ENCODE peak calls at places on chromosomes 13 and 19, in six cellular contexts. Y, W, I, Q, Z and O are unnamed samples.

GRCh38 chr13:35857769-35858168 is 273.4 kb downstream of the DCLK1 start:
- DNase-seq in Q (no peak), Z (no peak), W (no peak), Y (no peak), I (peak), O (peak)

GRCh38 chr13:106099765-106100164 is 435.7 kb downstream of the EFNB2 start:
- DNase-seq in I (no peak), Y (no peak), Q (no peak), W (no peak), Z (peak), O (no peak)

GRCh38 chr19:5947435-5947834 is 30.5 kb downstream of the RANBP3 start:
- DNase-seq in I (peak), Q (no peak), W (peak), Y (no peak), Z (peak), O (peak)

GRCh38 chr13:76903544-76904162 is 17.4 kb upstream of the KCTD12 start:
- DNase-seq in I (peak), Y (peak), Q (peak), W (peak), Z (peak), O (peak)

GRCh38 chr19:30565680-30566079 is 193.5 kb downstream of the ZNF536 start:
- DNase-seq in I (no peak), Z (no peak), Y (no peak), W (no peak), Q (no peak), O (no peak)

GRCh38 chr19:21221653-21222052 is 79.8 kb downstream of the ZNF431 start:
- DNase-seq in Z (no peak), Q (no peak), Y (no peak), W (no peak), I (no peak), O (no peak)

GRCh38 chr19:18704054-18704453 is 20.6 kb downstream of the CRTC1 start:
- DNase-seq in Y (no peak), Q (no peak), Z (no peak), W (no peak), I (no peak), O (no peak)

GRCh38 chr19:41297628-41298326 is 12.2 kb upstream of the CCDC97 start:
- DNase-seq in Z (peak), Y (no peak), Q (no peak), I (no peak), W (peak), O (no peak)

GRCh38 chr13:44504146-44504545 is 72.0 kb downstream of the TSC22D1 start:
- DNase-seq in Y (no peak), Z (no peak), Q (no peak), I (no peak), W (no peak), O (no peak)

GRCh38 chr19:47099576-47100050 is 14.0 kb downstream of the ZC3H4 start:
- DNase-seq in Q (no peak), I (no peak), W (no peak), Z (no peak), Y (no peak), O (peak)

GRCh38 chr13:109182777-109183465 is 553.5 kb downstream of the MYO16 start:
- DNase-seq in Q (no peak), Y (no peak), Z (no peak), I (peak), W (no peak), O (no peak)

GRCh38 chr19:17725422-17726078 is 6.3 kb downstream of the MAP1S start:
- DNase-seq in Y (no peak), I (no peak), W (no peak), Q (no peak), Z (no peak), O (no peak)

GRCh38 chr13:110442946-110443632 is 118.4 kb downstream of the RAB20 start:
- DNase-seq in Y (peak), Q (no peak), Z (no peak), W (no peak), I (peak), O (no peak)

GRCh38 chr19:33684550-33685303 is 63.0 kb downstream of the CHST8 start:
- DNase-seq in I (no peak), Z (no peak), Y (no peak), W (no peak), Q (no peak), O (no peak)

GRCh38 chr13:100362371-100362770 is 226.2 kb downstream of the GGACT start:
- DNase-seq in Q (no peak), I (no peak), Y (no peak), W (no peak), Z (no peak), O (no peak)

GRCh38 chr13:38814331-38814730 is 127.5 kb downstream of the FREM2 start:
- DNase-seq in Y (no peak), Z (peak), W (peak), Q (no peak), I (no peak), O (no peak)

GRCh38 chr13:53068841-53069520 is 40.4 kb downstream of the OLFM4 start:
- DNase-seq in I (no peak), Y (no peak), Z (no peak), W (no peak), Q (no peak), O (no peak)

DNA sequence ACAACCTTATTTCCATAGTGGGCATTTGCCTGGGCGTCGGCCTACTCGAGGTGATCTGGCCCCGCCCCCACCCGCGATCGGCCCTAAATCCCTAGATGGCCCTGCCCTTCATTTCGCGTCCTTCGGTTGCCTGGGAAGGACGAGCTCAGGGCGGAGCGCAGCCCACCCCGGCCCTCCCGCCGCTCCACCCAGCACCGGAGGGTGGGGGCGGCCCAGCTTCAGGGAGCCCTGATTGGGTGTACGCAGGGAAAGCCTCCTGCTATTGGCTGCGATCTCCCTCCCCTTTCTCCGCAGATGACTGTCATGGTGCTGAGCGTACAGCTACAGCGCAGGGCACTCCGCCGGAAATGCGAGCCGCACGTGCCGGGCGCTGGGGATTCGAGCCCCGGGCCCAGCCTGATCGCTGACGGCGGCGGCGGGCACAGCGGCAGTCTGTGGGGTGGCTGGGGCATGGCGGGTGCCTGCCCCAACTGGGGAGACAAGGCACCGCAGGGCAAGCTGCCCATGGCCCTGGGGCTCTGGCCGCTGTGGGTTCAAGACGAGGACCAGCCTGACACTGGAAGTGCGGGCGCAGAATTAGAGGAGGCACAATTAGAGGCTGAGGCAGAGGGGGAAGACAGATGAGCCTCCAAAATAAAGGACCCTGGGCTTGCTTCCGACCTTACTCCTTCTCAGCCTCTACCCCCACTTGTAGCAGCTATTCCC is 4.3 kb downstream of the CD37 start:
- DNase-seq in W (peak), Y (peak), I (peak), Q (no peak), Z (peak), O (peak)
- TF ChIP-seq POLR2A in W (no peak), Y (peak), I (no peak), Q (no peak), Z (peak), O (no peak)

GRCh38 chr13:80131204-80131603 is 209.7 kb downstream of the SPRY2 start:
- DNase-seq in I (peak), Q (peak), W (peak), Z (peak), Y (peak), O (peak)

GRCh38 chr13:80123945-80124344 is 217.0 kb downstream of the SPRY2 start:
- DNase-seq in Z (no peak), Q (no peak), W (no peak), I (no peak), Y (no peak), O (no peak)

GRCh38 chr13:80121038-80121437 is 219.9 kb downstream of the SPRY2 start:
- DNase-seq in Y (no peak), W (no peak), Q (no peak), I (peak), Z (no peak), O (no peak)

GRCh38 chr13:80126382-80127068 is 214.4 kb downstream of the SPRY2 start:
- DNase-seq in Q (no peak), Y (no peak), I (no peak), Z (no peak), W (no peak), O (no peak)
- H3K27ac ChIP-seq in Q (no peak), Y (no peak), I (no peak), Z (no peak), W (no peak), O (no peak)

GRCh38 chr19:2329162-2329505 is 650 bp downstream of the SPPL2B start:
- DNase-seq in Y (no peak), I (no peak), W (no peak), Z (no peak), Q (no peak), O (no peak)

GRCh38 chr19:2327773-2328400 is 499 bp downstream of the LSM7 start:
- DNase-seq in I (peak), Q (no peak), W (peak), Y (peak), Z (peak), O (peak)

GRCh38 chr19:2330255-2330631 is 1.8 kb downstream of the SPPL2B start:
- DNase-seq in Z (no peak), Q (no peak), Y (no peak), W (no peak), I (no peak), O (no peak)

GRCh38 chr19:2329528-2329927 is 1.0 kb downstream of the SPPL2B start:
- DNase-seq in I (no peak), W (no peak), Q (no peak), Y (no peak), Z (no peak), O (no peak)

GRCh38 chr19:2328401-2329161 is at the start of the genes LSM7 and SPPL2B:
- DNase-seq in I (peak), Z (peak), Y (peak), W (peak), Q (peak), O (peak)
- TF ChIP-seq POLR2A in I (peak), Z (peak), Y (peak), W (no peak), Q (peak), O (no peak)

DNA sequence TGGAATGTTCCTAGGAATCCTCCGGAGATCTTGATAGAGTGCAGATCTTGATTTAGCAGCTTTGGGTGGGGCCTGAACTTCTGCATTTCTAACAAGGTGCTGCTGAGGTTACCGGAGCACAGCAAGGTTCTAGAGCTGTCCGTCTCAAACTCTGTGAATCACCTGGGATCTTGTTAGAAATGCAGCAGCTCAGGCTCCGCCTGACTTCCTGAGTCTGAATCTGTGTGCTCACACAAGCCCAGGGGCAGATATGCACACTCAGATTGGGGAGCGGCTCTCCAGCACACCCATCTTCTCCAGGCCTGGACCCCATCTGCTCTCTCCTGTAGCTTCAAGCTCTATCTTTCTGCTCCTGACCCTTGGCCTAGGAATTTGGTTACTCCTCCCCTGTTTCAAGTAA is 3.5 kb upstream of the TEX26 start:
- DNase-seq in Y (no peak), Z (no peak), W (no peak), I (no peak), Q (no peak), O (no peak)
- H3K27ac ChIP-seq in Y (no peak), Z (no peak), W (no peak), I (no peak), Q (no peak), O (no peak)

DNA sequence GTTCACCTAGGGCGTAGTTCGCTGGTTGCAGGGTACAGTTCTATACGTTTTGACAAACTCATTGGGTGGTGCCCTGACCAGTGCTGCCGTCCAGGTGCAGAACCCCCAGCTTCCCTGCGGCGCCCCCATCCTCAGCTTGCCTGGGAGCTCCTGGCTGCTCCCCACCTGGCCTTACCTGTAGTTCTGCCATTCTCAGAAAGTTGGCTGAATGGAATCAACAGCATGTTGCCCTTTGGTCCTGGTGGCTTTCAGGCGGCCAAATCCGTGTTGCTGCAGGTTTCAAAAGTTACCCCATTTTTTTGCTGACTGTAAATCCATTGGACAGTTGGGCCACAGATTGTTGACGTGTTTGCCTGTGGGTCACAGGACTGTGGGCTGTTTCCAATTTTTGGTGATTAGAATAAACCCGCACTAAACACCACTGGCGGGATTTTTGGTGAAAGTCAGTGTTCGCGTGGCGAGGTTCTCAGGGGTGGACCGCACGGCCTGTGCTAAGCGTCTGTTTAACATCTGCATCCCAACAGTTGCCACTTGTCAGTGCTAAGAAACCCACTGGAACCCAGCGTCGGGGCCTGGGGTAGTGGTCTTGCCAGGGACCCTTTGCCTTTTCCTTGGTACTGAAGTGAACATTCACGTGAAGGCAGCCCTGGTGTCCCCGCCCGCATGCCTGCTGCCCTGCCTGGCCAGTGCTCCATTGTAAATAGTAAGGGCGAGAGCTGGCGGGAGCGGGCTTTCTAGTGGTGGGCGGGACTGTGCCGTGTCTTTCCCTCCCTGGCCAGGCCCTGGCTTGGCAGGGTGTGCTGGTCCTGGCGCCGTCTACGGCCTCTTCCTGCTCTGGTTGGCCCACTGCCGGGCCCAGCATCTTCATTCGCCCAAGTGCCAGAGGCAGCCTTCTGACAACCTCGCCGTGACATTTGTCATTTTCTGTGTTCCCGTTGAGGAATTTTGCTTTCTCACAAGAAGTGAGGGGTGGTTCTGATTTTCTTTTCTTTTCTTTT is 3.3 kb downstream of the DOT1L start:
- DNase-seq in W (peak), Z (peak), Y (peak), Q (no peak), I (peak), O (peak)
- TF ChIP-seq POLR2A in W (no peak), Z (peak), Y (no peak), Q (no peak), I (peak), O (no peak)

DNA sequence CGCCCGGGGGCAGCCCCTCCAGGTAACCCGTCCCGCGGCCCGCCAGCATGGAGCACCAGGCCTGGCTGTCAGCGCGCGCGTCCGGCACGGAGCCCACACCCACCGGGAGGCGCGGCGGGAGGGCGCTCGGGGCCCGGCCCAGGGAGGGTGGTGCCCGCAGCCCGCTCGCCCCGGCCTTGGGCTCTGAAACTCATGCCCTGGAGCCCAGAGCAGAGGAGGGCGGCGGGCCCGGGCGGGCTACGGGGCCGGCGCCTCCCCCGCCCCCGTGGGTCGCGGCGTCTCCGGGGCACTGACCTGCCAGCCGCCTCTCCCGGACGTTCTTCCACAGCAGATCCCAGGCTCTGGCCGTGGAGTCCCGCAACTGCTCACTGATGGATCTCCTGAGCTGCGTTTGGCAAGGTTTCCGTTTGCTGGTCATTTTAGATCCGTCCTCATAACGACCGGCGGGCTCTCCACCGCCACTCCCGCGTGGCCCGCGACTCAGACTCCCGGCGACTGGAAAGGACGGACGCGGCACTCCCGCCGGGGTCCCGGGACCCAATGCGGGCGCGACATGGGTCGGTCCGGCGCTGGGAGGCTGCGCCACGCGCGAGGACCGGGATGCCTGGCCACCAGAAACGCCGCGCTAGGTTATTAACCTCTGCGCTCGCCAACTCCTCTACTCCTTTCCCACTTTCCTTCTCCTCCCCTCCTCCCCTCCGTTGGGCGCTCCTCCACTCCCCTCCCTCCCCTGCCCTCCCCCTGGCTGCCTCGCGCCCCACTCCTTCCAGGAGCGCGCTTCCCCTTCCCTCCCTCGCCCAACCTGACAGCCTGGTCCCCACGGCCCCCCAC is 64.7 kb upstream of the STARD13 start:
- DNase-seq in Z (peak), Q (peak), W (peak), I (peak), Y (peak), O (peak)
- H3K27ac ChIP-seq in Z (peak), Q (peak), W (peak), I (peak), Y (peak), O (peak)

GRCh38 chr13:42040730-42041016 is 7.8 kb upstream of the DGKH start:
- DNase-seq in W (no peak), Y (no peak), I (no peak), Z (no peak), Q (no peak), O (no peak)

GRCh38 chr13:42039457-42039945 is 8.9 kb upstream of the DGKH start:
- DNase-seq in Z (no peak), Y (no peak), W (no peak), I (no peak), Q (peak), O (peak)

GRCh38 chr13:42041684-42042035 is 6.8 kb upstream of the DGKH start:
- DNase-seq in Z (peak), Q (peak), W (peak), Y (no peak), I (peak), O (peak)

GRCh38 chr13:42039946-42040729 is 8.3 kb upstream of the DGKH start:
- DNase-seq in Q (peak), I (peak), Y (peak), W (peak), Z (peak), O (peak)

GRCh38 chr13:42041017-42041683 is 7.3 kb upstream of the DGKH start:
- DNase-seq in Z (peak), Q (peak), Y (peak), I (peak), W (peak), O (peak)
- TF ChIP-seq POLR2A in Z (peak), Q (no peak), Y (no peak), I (no peak), W (no peak), O (no peak)

GRCh38 chr13:41590122-41590521 is 132.8 kb downstream of the RGCC start:
- DNase-seq in I (no peak), W (no peak), Z (no peak), Y (no peak), Q (no peak), O (no peak)
- H3K27ac ChIP-seq in I (peak), W (no peak), Z (no peak), Y (no peak), Q (peak), O (no peak)

GRCh38 chr13:112441226-112441625 is 65.1 kb downstream of the SPACA7 start:
- DNase-seq in I (no peak), Y (no peak), Z (no peak), W (no peak), Q (no peak), O (no peak)

GRCh38 chr13:112444001-112444311 is 67.8 kb downstream of the SPACA7 start:
- DNase-seq in W (peak), Q (peak), Y (peak), I (peak), Z (peak), O (peak)

GRCh38 chr13:112441779-112442310 is 65.7 kb downstream of the SPACA7 start:
- DNase-seq in Z (no peak), Q (no peak), W (no peak), Y (no peak), I (no peak), O (no peak)

GRCh38 chr13:112443191-112444000 is 67.2 kb downstream of the SPACA7 start:
- DNase-seq in W (peak), Q (no peak), Z (no peak), Y (no peak), I (no peak), O (no peak)

DNA sequence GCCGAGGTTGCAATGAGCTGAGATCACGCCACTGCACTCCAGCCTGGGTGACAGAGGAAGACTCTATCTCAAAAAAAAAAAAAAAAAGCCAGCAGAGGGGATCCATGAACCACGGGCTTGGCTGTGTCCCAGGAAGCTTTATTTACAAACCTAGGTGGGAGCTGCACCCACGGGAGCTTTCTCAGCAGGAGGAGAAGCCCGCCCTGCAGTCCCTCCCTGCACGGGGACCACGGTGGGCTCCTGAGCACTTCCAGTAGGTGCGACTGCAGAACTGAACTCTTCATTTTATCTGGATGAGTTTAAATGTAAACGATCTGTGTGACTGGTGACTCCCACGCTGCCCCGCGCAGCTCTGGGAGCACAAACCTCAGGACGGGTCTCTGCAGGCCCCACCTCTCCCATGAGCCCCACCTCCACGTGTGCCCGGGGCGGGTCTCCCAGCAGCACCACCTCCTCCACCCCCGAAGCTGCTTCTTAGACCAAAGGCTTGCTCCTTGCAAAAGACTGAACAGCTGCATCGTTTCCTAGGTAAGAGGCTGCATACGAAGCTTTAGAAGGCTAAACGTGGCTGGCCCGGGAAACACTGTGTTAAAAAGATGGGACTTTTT is 66.4 kb downstream of the SPACA7 start:
- DNase-seq in Z (no peak), W (no peak), I (peak), Y (no peak), Q (no peak), O (no peak)
- TF ChIP-seq POLR2A in Z (no peak), W (no peak), I (no peak), Y (no peak), Q (no peak), O (no peak)

GRCh38 chr19:52397310-52398090 is at the start of gene ZNF528:
- DNase-seq in I (peak), Q (peak), Z (peak), Y (peak), W (peak), O (peak)

GRCh38 chr19:52398091-52398461 is 427 bp downstream of the ZNF528 start:
- DNase-seq in I (peak), Y (no peak), Z (peak), Q (no peak), W (no peak), O (no peak)
- H3K27ac ChIP-seq in I (peak), Y (peak), Z (peak), Q (no peak), W (peak), O (peak)